ENCODE peak calls at places on chromosome 17, in six cellular contexts. G is body of pancreas, A is HepG2, M is lower leg skin, Z is Peyer's patch, K is A549. D is an unnamed sample.

GRCh38 chr17:39527220-39527813 is 66.0 kb downstream of the CDK12 start:
- DNase-seq in G (peak), A (peak), M (no peak), Z (no peak), K (peak), D (peak)

GRCh38 chr17:74394275-74394950 is 27.1 kb downstream of the GPR142 start:
- DNase-seq in G (no peak), A (no peak), M (no peak), Z (no peak), K (no peak), D (no peak)

GRCh38 chr17:72713701-72714100 is 378.8 kb downstream of the SLC39A11 start:
- DNase-seq in G (no peak), A (no peak), M (no peak), Z (no peak), K (no peak), D (no peak)

GRCh38 chr17:32998893-32999240 is 7.2 kb downstream of the SPACA3 start:
- DNase-seq in G (no peak), A (no peak), M (no peak), Z (no peak), K (peak), D (no peak)

GRCh38 chr17:82412535-82413520 is 5.3 kb upstream of the HEXD start:
- DNase-seq in G (peak), A (peak), M (no peak), Z (no peak), K (no peak), D (peak)

GRCh38 chr17:49859991-49860953 is 12.4 kb upstream of the TAC4 start:
- DNase-seq in G (no peak), A (peak), M (no peak), Z (no peak), K (peak), D (no peak)

GRCh38 chr17:72683506-72684404 is 408.7 kb downstream of the SLC39A11 start:
- DNase-seq in G (peak), A (peak), M (no peak), Z (peak), K (peak), D (no peak)

GRCh38 chr17:71080937-71081336 is 911.6 kb downstream of the KCNJ2 start:
- DNase-seq in G (no peak), A (no peak), M (no peak), Z (no peak), K (no peak), D (no peak)

GRCh38 chr17:82858376-82859126 is 18.7 kb upstream of the ZNF750 start:
- DNase-seq in G (no peak), A (no peak), M (no peak), Z (no peak), K (no peak), D (no peak)

GRCh38 chr17:56737741-56738161 is 96.0 kb downstream of the C17orf67 start:
- DNase-seq in G (no peak), A (no peak), M (no peak), Z (no peak), K (no peak), D (no peak)

GRCh38 chr17:61469474-61469873 is 17.3 kb downstream of the TBX4 start:
- DNase-seq in G (no peak), A (no peak), M (no peak), Z (peak), K (no peak), D (no peak)

GRCh38 chr17:16297367-16298139 is 55.7 kb downstream of the CENPV start:
- DNase-seq in G (no peak), A (peak), M (no peak), Z (peak), K (no peak), D (no peak)

GRCh38 chr17:29010129-29010528 is 4.3 kb upstream of the SEZ6 start:
- DNase-seq in G (no peak), A (no peak), M (no peak), Z (no peak), K (no peak), D (no peak)

GRCh38 chr17:40726919-40727318 is 23.4 kb upstream of the KRT24 start:
- DNase-seq in G (no peak), A (peak), M (no peak), Z (no peak), K (peak), D (no peak)

DNA sequence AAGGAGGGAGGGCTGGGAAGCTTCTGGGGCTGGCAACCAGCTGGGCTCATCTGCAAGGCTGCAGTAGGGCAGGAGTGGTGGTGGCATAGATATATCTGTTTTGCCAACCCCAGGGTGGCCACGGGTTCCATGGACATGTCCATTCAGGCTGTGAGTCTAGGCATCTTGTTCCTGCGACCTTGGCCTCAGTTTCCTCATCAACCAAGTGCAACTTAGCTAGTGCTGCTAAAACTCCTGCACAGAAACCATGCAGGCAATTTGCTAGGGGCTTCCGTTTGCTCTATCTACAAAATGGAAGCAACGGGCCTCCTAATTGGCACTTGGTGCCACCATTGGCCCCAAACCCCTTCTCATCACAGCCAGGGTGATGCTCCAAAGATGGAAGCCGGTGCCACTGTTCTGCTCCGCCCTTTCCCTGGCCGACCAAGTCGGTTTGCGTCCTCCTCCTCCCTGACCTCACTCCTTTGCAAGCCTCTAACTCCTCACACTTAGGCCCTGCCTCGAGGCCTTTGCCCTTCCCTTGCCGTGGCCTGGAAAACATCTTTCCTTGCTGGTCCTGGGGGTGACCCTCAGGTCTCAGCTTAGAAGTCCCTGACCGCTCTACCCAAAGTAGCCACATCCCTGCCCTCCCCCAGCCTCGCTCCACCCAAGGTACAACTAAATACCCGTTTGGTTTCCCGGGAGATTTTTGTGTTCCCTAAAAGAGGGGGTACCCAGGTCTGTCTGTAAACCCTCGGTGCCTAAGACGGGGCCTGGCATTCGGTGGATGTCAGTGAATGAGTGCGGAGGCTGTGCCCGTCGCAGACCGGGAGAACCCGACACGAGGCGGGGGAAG is 1.2 kb downstream of the SREBF1 start:
- DNase-seq in G (no peak), A (no peak), M (no peak), Z (no peak), K (no peak), D (peak)
- TF ChIP-seq POLR2A in G (no peak), A (no peak), M (no peak), Z (no peak), K (no peak), D (no peak)

DNA sequence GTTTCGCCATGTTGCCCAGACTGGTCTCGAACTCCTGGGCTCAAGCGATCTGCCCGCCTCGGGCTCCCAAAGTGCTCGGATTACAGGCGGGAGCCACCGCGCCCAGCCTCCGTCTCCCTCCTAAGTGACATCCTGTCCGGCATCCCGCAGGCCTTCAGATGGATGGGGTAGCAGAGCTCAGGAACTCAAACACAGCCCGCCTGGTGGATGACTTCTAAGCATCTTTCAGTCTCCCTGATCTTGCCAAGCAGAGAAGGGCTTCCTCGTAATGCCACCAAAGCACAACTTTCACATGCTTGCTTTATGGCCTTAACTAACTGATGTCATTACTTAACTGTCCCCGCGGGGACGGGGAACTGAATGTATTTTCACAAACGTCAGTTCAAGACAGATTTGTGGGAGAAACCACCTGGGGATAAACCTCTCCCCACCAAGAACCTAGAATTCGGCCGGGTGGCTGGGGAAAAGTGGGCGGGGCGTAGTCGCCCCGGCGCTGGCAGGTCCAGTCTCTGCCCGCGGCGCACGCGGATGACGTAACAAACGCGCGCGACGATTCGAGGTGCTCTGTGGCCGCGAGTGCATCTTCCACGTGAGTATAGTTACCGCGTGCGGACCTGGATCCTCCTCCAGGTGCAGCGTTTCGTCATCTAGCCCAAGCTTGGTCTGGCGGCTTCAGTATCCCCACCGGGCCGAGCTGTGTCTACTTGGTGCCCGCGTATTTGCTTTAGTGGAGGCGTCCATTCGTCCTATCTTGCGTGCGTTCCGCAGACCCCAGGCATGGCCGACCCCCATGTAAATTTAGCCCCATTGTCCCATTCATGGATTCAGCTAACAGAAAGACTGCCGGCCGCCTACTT is at the start of gene PFAS:
- DNase-seq in G (peak), A (peak), M (peak), Z (peak), K (peak), D (peak)
- TF ChIP-seq POLR2A in G (peak), A (peak), M (no peak), Z (peak), K (peak), D (peak)

DNA sequence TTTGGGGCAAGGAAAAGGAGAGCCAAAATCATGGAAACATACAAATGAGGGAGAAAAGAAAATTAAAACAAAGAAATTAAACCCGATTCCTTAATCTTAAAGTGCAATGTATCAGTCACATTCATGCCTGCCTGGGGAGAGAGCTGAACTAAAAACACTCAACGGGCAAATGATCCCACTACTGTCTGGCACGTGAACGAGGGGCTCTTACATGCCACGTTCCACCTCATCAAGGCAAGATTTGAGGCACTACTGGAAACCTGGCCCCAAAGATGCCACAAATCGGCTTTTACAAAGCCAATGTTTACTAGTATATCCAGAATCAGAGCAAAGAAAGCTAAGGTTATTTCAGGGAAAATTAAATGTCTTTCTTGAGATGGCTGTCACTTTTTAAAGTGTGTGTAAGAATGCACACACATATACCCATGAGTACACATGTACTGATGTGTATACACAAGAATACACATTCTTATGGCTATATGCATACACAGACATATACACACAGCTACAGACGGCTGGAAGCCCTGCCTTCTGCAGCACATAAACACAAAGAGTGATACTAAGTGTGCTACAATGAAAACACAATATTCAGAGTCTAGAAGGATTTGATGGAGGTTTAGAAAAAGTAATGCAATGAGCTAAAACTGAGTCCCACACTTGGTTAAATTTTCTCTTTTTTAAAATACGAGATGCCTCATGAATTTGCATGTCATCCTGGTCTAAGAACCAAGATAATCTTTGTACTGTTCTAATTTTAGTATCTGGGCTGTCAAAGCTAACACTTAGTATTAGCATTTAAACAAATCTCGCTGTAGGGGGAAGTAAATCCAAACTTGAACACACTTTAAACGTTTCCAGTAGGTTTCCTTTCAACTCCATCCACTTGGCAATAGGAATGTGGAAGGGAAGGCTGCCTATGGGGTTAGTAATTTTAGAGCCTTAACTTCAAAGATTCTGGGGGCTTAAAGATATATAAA is 85.8 kb downstream of the CYTH1 start:
- DNase-seq in G (no peak), A (no peak), M (no peak), Z (no peak), K (no peak), D (no peak)
- TF ChIP-seq POLR2A in G (no peak), A (no peak), M (no peak), Z (no peak), K (no peak), D (no peak)

GRCh38 chr17:20927586-20927985 is 115.2 kb downstream of the USP22 start:
- DNase-seq in G (no peak), A (no peak), M (no peak), Z (no peak), K (no peak), D (no peak)
- TF ChIP-seq POLR2A in G (no peak), A (no peak), M (no peak), Z (no peak), K (no peak), D (no peak)

GRCh38 chr17:63699638-63700527 is at the start of gene LIMD2:
- DNase-seq in G (peak), A (no peak), M (no peak), Z (peak), K (peak), D (peak)
- TF ChIP-seq POLR2A in G (no peak), A (no peak), M (no peak), Z (no peak), K (peak), D (no peak)

GRCh38 chr17:21289902-21290571 is 5.5 kb downstream of the MAP2K3 start:
- DNase-seq in G (peak), A (no peak), M (no peak), Z (no peak), K (no peak), D (no peak)
- TF ChIP-seq POLR2A in G (no peak), A (no peak), M (no peak), Z (no peak), K (no peak), D (no peak)